ENCODE peak calls at places on chromosomes 5 and 9, in nine cellular contexts. H is H1, K is OCI-LY7, I is fibroblast of lung, Q is neural progenitor cell, G is H9, F is PC-3, D is astrocyte, T is PC-9. U is an unnamed sample. For H3K79me2, the result is how much of the 10 kb centered on the place peaks cover.

GRCh38 chr9:106958955-106959657 is 96.1 kb downstream of the ZNF462 start:
- DNase-seq in H (no peak), K (no peak), I (no peak), Q (no peak), G (no peak), F (peak), D (peak), T (no peak), U (no peak)

GRCh38 chr9:6611891-6612290 is 33.6 kb downstream of the GLDC start:
- DNase-seq in H (no peak), K (no peak), I (no peak), Q (no peak), G (no peak), F (no peak), D (no peak), T (no peak), U (no peak)

GRCh38 chr5:132497488-132497997 is 7.0 kb upstream of the IRF1 start:
- DNase-seq in H (no peak), K (peak), I (peak), Q (no peak), G (peak), F (peak), D (peak), T (peak), U (peak)

GRCh38 chr9:89185980-89186379 is 7.4 kb upstream of the SHC3 start:
- DNase-seq in H (no peak), K (peak), I (no peak), Q (peak), G (peak), F (peak), D (no peak), T (peak), U (peak)

GRCh38 chr9:135468866-135469521 is 10.6 kb upstream of the PPP1R26 start:
- DNase-seq in H (no peak), K (no peak), I (peak), Q (no peak), G (no peak), F (peak), D (no peak), T (no peak), U (peak)

GRCh38 chr9:125143377-125144090 is at the start of gene SCAI:
- DNase-seq in H (peak), K (peak), I (peak), Q (peak), G (peak), F (peak), D (peak), T (peak), U (peak)

GRCh38 chr5:98301567-98301966 is 471.9 kb upstream of the RGMB start:
- DNase-seq in H (no peak), K (no peak), I (no peak), Q (no peak), G (no peak), F (no peak), D (peak), T (no peak), U (peak)

GRCh38 chr9:124784503-124784902 is 7.6 kb downstream of the OLFML2A start:
- DNase-seq in H (no peak), K (no peak), I (peak), Q (no peak), G (no peak), F (no peak), D (no peak), T (no peak), U (no peak)

GRCh38 chr5:55926476-55926875 is 68.3 kb downstream of the IL6ST start:
- DNase-seq in H (no peak), K (no peak), I (no peak), Q (no peak), G (no peak), F (no peak), D (no peak), T (no peak), U (no peak)

GRCh38 chr9:95000821-95001220 is 274.3 kb downstream of the AOPEP start:
- DNase-seq in H (no peak), K (no peak), I (no peak), Q (no peak), G (no peak), F (no peak), D (no peak), T (no peak), U (no peak)

GRCh38 chr9:95001720-95002119 is 275.2 kb downstream of the AOPEP start:
- DNase-seq in H (no peak), K (no peak), I (no peak), Q (no peak), G (no peak), F (no peak), D (no peak), T (no peak), U (no peak)

GRCh38 chr9:95004452-95005275 is 278.2 kb downstream of the AOPEP start:
- DNase-seq in H (no peak), K (no peak), I (peak), Q (peak), G (no peak), F (peak), D (no peak), T (peak), U (peak)

GRCh38 chr9:95005276-95006141 is 279.0 kb downstream of the AOPEP start:
- DNase-seq in H (no peak), K (no peak), I (peak), Q (peak), G (no peak), F (peak), D (no peak), T (no peak), U (no peak)

GRCh38 chr9:95003694-95004451 is 277.4 kb downstream of the AOPEP start:
- DNase-seq in H (no peak), K (no peak), I (peak), Q (peak), G (peak), F (peak), D (peak), T (peak), U (peak)
- H3K79me2 ChIP-seq in H (under half), K (under half), I (under half), Q (under half), G (under half), F (under half), D (half or more), T (half or more), U (under half)

DNA sequence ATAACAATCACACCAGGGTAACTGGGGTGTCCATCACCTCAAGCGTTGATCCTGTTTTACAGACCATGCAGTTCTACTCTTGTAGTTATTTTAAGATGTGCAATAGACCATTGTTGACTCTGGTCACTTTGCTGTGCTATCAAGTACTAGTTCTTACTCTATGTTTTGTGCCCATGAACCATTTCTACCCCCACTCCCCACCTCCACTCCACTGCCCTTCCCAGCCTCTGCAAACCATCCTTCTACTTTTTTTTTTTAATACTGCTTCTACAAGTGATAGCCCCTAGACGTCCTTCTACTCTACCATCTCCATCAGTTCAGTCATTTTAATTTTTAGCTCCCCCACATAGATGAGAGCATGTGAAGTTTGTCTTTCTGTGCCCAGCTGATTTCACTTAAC is 38.8 kb downstream of the EHMT1 start:
- DNase-seq in H (no peak), K (no peak), I (no peak), Q (no peak), G (no peak), F (no peak), D (no peak), T (no peak), U (no peak)
- H3K79me2 ChIP-seq in H (under half), K (half or more), I (under half), Q (half or more), G (under half), F (half or more), D (half or more), T (half or more), U (under half)

GRCh38 chr9:76090909-76091308 is 200.4 kb downstream of the PCSK5 start:
- DNase-seq in H (no peak), K (no peak), I (no peak), Q (no peak), G (no peak), F (no peak), D (no peak), T (no peak), U (peak)
- H3K79me2 ChIP-seq in H (under half), K (under half), I (under half), Q (under half), G (under half), F (under half), D (under half), T (under half), U (under half)

DNA sequence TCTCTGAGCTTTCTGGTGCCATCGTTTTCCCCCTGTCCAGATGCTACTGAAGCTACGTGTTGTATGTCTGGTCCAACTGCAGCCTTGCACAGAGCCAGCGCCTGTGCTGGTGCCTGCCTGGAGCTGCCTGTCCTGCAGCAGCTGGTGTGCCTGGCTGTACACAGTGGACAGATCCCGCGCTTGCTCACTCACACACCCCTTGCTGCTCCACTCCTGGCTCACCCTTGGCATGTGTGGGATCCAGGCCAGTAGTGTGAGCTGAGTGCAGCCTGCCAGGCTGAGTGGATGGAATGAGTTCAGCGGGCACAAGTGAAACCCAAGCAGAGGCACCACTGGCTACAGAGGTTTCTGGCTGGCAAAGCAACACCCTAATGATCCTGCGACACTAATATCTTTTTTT is 40.4 kb downstream of the FER start:
- DNase-seq in H (no peak), K (no peak), I (peak), Q (no peak), G (no peak), F (no peak), D (no peak), T (no peak), U (no peak)
- H3K79me2 ChIP-seq in H (under half), K (under half), I (under half), Q (under half), G (under half), F (under half), D (half or more), T (under half), U (under half)

GRCh38 chr9:131722260-131722659 is 17.6 kb downstream of the RAPGEF1 start:
- DNase-seq in H (no peak), K (no peak), I (peak), Q (no peak), G (no peak), F (no peak), D (no peak), T (no peak), U (no peak)
- H3K79me2 ChIP-seq in H (under half), K (half or more), I (under half), Q (under half), G (under half), F (under half), D (half or more), T (under half), U (under half)

GRCh38 chr9:128685636-128686489 is 3.2 kb upstream of the SET start:
- DNase-seq in H (no peak), K (peak), I (peak), Q (no peak), G (no peak), F (no peak), D (no peak), T (no peak), U (no peak)
- H3K79me2 ChIP-seq in H (under half), K (half or more), I (under half), Q (half or more), G (under half), F (half or more), D (under half), T (half or more), U (half or more)

DNA sequence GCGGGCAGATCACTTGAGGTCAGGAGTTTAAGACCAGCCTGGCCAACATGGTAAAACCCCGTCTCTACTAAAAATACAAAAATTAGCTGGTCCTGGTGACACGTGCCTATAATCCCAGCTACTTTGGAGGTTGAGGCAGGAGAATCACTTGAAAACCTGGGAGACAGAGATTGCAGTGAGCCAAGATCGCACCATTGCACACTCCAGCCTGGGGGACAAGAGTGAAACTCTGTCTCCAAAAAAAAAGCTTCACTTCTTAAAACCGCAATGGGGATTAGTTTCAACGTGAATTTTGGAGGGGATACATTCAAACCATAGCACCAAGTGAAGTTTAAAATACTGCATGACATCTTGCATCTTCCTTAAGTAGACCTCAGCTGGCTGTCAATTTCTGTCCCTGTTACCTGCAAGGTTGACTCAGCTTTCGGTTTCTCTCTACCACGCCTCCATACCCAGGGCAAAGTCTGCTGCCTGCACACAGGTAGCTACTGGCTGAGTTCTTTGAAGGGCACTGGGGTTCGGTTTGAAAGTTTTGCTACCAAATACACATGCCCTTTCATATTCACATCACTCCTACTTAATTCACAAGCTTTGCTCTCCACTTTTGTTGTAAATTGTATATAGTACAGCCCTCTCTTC is 69.3 kb downstream of the KIAA1958 start:
- DNase-seq in H (no peak), K (no peak), I (no peak), Q (no peak), G (no peak), F (peak), D (no peak), T (no peak), U (no peak)
- H3K79me2 ChIP-seq in H (under half), K (under half), I (under half), Q (half or more), G (under half), F (under half), D (under half), T (under half), U (under half)

DNA sequence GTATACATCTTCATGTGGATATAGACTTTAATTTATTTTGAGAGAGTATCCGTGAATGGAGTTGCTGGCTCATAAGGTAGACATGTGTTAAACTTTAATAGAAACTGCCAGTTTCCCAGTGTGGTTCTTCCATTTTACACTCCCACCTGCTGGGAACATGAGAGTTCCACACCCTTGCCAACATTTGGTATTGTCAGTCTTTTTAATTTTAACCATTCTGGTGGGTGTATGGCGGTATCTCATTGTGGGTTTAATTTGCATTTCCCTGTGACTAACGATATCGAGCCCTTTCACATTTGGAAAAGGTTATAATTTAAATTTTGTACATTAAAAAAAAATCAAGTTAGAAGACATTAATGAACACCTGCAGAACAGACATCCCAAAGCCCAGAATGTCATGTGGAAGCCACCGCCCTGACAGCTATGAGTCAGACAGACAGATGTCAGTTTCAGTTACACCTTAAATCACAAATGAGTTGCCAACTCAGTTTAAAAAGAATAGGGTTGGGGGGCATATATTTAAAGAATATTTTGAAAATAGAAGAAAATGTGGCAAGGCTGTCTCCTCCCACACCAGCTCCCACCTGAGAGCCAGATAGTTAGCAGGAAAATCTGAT is 36.9 kb downstream of the ANKRD33B start:
- DNase-seq in H (no peak), K (peak), I (no peak), Q (no peak), G (no peak), F (peak), D (peak), T (no peak), U (no peak)
- H3K79me2 ChIP-seq in H (under half), K (under half), I (under half), Q (under half), G (under half), F (under half), D (under half), T (under half), U (under half)

DNA sequence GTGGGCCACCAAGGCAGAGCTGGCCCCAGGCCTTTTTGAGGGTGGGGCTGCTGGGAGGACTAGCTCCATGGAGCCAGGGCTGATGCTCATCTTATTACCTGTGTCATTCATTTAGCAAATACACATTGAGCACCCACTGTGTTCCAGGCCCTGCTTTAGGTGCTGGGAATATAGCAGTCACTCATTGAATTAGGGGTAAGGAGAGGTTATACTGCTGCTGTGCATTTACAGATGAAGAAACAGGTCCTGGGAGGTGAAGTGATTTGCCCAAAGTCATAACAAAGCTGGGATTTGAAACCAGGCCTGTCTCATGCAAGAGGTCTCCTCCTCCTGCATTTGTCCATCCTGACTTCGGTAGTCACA is 56.0 kb upstream of the PSD2 start:
- DNase-seq in H (no peak), K (no peak), I (no peak), Q (no peak), G (no peak), F (no peak), D (no peak), T (no peak), U (no peak)
- H3K79me2 ChIP-seq in H (under half), K (under half), I (under half), Q (under half), G (under half), F (under half), D (under half), T (under half), U (under half)

GRCh38 chr9:13269589-13270452 is 9.7 kb downstream of the MPDZ start:
- DNase-seq in H (no peak), K (no peak), I (no peak), Q (no peak), G (no peak), F (no peak), D (no peak), T (no peak), U (no peak)

GRCh38 chr9:13266172-13266571 is 13.3 kb downstream of the MPDZ start:
- DNase-seq in H (no peak), K (no peak), I (peak), Q (no peak), G (no peak), F (no peak), D (peak), T (no peak), U (no peak)

GRCh38 chr9:13264788-13265187 is 14.7 kb downstream of the MPDZ start:
- DNase-seq in H (no peak), K (no peak), I (no peak), Q (no peak), G (no peak), F (no peak), D (peak), T (no peak), U (no peak)

GRCh38 chr9:13268469-13268868 is 11.0 kb downstream of the MPDZ start:
- DNase-seq in H (no peak), K (no peak), I (no peak), Q (no peak), G (no peak), F (peak), D (peak), T (no peak), U (peak)

GRCh38 chr9:13267743-13268142 is 11.7 kb downstream of the MPDZ start:
- DNase-seq in H (no peak), K (no peak), I (peak), Q (no peak), G (no peak), F (peak), D (peak), T (no peak), U (peak)
- H3K79me2 ChIP-seq in H (under half), K (under half), I (under half), Q (half or more), G (under half), F (under half), D (half or more), T (under half), U (under half)

U was measured in mesendoderm.